ENCODE peak calls at places on chromosomes 3 and 15, in nine cellular contexts. One of them, this sample, is unnamed.

GRCh38 chr3:127177226-127177625 is 15.7 kb upstream of the PRR23E start:
- DNase-seq in H1: no peak
- DNase-seq in cardiac fibroblast: peak
- DNase-seq in activated T-cell treated with anti-CD3 and anti-CD28 coated beads, Interleukin-2, amount 50 U/mL, for 1 hour: no peak
- DNase-seq in BE2C: no peak
- DNase-seq in AG09319: no peak
- DNase-seq in stimulated activated CD4-positive, alpha-beta T cell treated with anti-CD3 and anti-CD28 coated beads, Interleukin-4, amount 100 ng/mL, for 48 hours: no peak
- DNase-seq in substantia nigra: no peak
- DNase-seq in mucosa of gallbladder: no peak
- DNase-seq in this sample: no peak

GRCh38 chr15:98870788-98871187 is 136.8 kb downstream of the PGPEP1L start:
- DNase-seq in cardiac fibroblast: no peak
- DNase-seq in stimulated activated CD4-positive, alpha-beta T cell treated with anti-CD3 and anti-CD28 coated beads, Interleukin-4, amount 100 ng/mL, for 48 hours: no peak
- DNase-seq in BE2C: no peak
- DNase-seq in H1: no peak
- DNase-seq in mucosa of gallbladder: no peak
- DNase-seq in substantia nigra: peak
- DNase-seq in AG09319: no peak
- DNase-seq in activated T-cell treated with anti-CD3 and anti-CD28 coated beads, Interleukin-2, amount 50 U/mL, for 1 hour: no peak
- DNase-seq in this sample: no peak

GRCh38 chr3:151743860-151744259 is 10.1 kb downstream of the AADACL2 start:
- DNase-seq in activated T-cell treated with anti-CD3 and anti-CD28 coated beads, Interleukin-2, amount 50 U/mL, for 1 hour: no peak
- DNase-seq in cardiac fibroblast: no peak
- DNase-seq in AG09319: no peak
- DNase-seq in stimulated activated CD4-positive, alpha-beta T cell treated with anti-CD3 and anti-CD28 coated beads, Interleukin-4, amount 100 ng/mL, for 48 hours: no peak
- DNase-seq in mucosa of gallbladder: no peak
- DNase-seq in BE2C: no peak
- DNase-seq in H1: no peak
- DNase-seq in substantia nigra: no peak
- DNase-seq in this sample: no peak

GRCh38 chr15:90550919-90551318 is 21.2 kb downstream of the CRTC3 start:
- DNase-seq in cardiac fibroblast: no peak
- DNase-seq in stimulated activated CD4-positive, alpha-beta T cell treated with anti-CD3 and anti-CD28 coated beads, Interleukin-4, amount 100 ng/mL, for 48 hours: no peak
- DNase-seq in H1: no peak
- DNase-seq in mucosa of gallbladder: no peak
- DNase-seq in AG09319: no peak
- DNase-seq in substantia nigra: no peak
- DNase-seq in activated T-cell treated with anti-CD3 and anti-CD28 coated beads, Interleukin-2, amount 50 U/mL, for 1 hour: no peak
- DNase-seq in BE2C: no peak
- DNase-seq in this sample: no peak

GRCh38 chr15:90419738-90420487 is 31.9 kb downstream of the IQGAP1 start:
- DNase-seq in H1: no peak
- DNase-seq in stimulated activated CD4-positive, alpha-beta T cell treated with anti-CD3 and anti-CD28 coated beads, Interleukin-4, amount 100 ng/mL, for 48 hours: no peak
- DNase-seq in substantia nigra: no peak
- DNase-seq in BE2C: no peak
- DNase-seq in cardiac fibroblast: peak
- DNase-seq in mucosa of gallbladder: no peak
- DNase-seq in activated T-cell treated with anti-CD3 and anti-CD28 coated beads, Interleukin-2, amount 50 U/mL, for 1 hour: no peak
- DNase-seq in AG09319: peak
- DNase-seq in this sample: peak

GRCh38 chr15:94607176-94607654 is 375.9 kb downstream of the MCTP2 start:
- DNase-seq in mucosa of gallbladder: peak
- DNase-seq in H1: no peak
- DNase-seq in BE2C: no peak
- DNase-seq in cardiac fibroblast: peak
- DNase-seq in stimulated activated CD4-positive, alpha-beta T cell treated with anti-CD3 and anti-CD28 coated beads, Interleukin-4, amount 100 ng/mL, for 48 hours: no peak
- DNase-seq in activated T-cell treated with anti-CD3 and anti-CD28 coated beads, Interleukin-2, amount 50 U/mL, for 1 hour: no peak
- DNase-seq in AG09319: no peak
- DNase-seq in substantia nigra: no peak
- DNase-seq in this sample: no peak

GRCh38 chr15:80929225-80929624 is 60.4 kb downstream of the MESD start:
- DNase-seq in BE2C: no peak
- DNase-seq in cardiac fibroblast: no peak
- DNase-seq in H1: no peak
- DNase-seq in stimulated activated CD4-positive, alpha-beta T cell treated with anti-CD3 and anti-CD28 coated beads, Interleukin-4, amount 100 ng/mL, for 48 hours: no peak
- DNase-seq in AG09319: no peak
- DNase-seq in substantia nigra: no peak
- DNase-seq in mucosa of gallbladder: no peak
- DNase-seq in activated T-cell treated with anti-CD3 and anti-CD28 coated beads, Interleukin-2, amount 50 U/mL, for 1 hour: no peak
- DNase-seq in this sample: no peak

GRCh38 chr15:58010983-58011382 is 54.5 kb downstream of the ALDH1A2 start:
- DNase-seq in activated T-cell treated with anti-CD3 and anti-CD28 coated beads, Interleukin-2, amount 50 U/mL, for 1 hour: no peak
- DNase-seq in stimulated activated CD4-positive, alpha-beta T cell treated with anti-CD3 and anti-CD28 coated beads, Interleukin-4, amount 100 ng/mL, for 48 hours: no peak
- DNase-seq in BE2C: no peak
- DNase-seq in cardiac fibroblast: no peak
- DNase-seq in mucosa of gallbladder: no peak
- DNase-seq in AG09319: no peak
- DNase-seq in H1: no peak
- DNase-seq in substantia nigra: no peak
- DNase-seq in this sample: no peak

GRCh38 chr3:50126287-50127211 is 28.6 kb upstream of the SEMA3F start:
- DNase-seq in substantia nigra: no peak
- DNase-seq in activated T-cell treated with anti-CD3 and anti-CD28 coated beads, Interleukin-2, amount 50 U/mL, for 1 hour: no peak
- DNase-seq in AG09319: no peak
- DNase-seq in H1: no peak
- DNase-seq in cardiac fibroblast: peak
- DNase-seq in mucosa of gallbladder: no peak
- DNase-seq in stimulated activated CD4-positive, alpha-beta T cell treated with anti-CD3 and anti-CD28 coated beads, Interleukin-4, amount 100 ng/mL, for 48 hours: no peak
- DNase-seq in BE2C: no peak
- DNase-seq in this sample: no peak

GRCh38 chr3:39449796-39450195 is 17.7 kb upstream of the MOBP start:
- DNase-seq in BE2C: no peak
- DNase-seq in cardiac fibroblast: no peak
- DNase-seq in AG09319: no peak
- DNase-seq in substantia nigra: no peak
- DNase-seq in activated T-cell treated with anti-CD3 and anti-CD28 coated beads, Interleukin-2, amount 50 U/mL, for 1 hour: no peak
- DNase-seq in H1: no peak
- DNase-seq in stimulated activated CD4-positive, alpha-beta T cell treated with anti-CD3 and anti-CD28 coated beads, Interleukin-4, amount 100 ng/mL, for 48 hours: no peak
- DNase-seq in mucosa of gallbladder: no peak
- DNase-seq in this sample: no peak

GRCh38 chr15:74419432-74419831 is 14.3 kb downstream of the SEMA7A start:
- DNase-seq in cardiac fibroblast: no peak
- DNase-seq in stimulated activated CD4-positive, alpha-beta T cell treated with anti-CD3 and anti-CD28 coated beads, Interleukin-4, amount 100 ng/mL, for 48 hours: no peak
- DNase-seq in activated T-cell treated with anti-CD3 and anti-CD28 coated beads, Interleukin-2, amount 50 U/mL, for 1 hour: no peak
- DNase-seq in mucosa of gallbladder: no peak
- DNase-seq in H1: no peak
- DNase-seq in substantia nigra: no peak
- DNase-seq in BE2C: no peak
- DNase-seq in AG09319: no peak
- DNase-seq in this sample: no peak

GRCh38 chr3:188232676-188233075 is 78.7 kb downstream of the LPP start:
- DNase-seq in H1: no peak
- DNase-seq in cardiac fibroblast: no peak
- DNase-seq in stimulated activated CD4-positive, alpha-beta T cell treated with anti-CD3 and anti-CD28 coated beads, Interleukin-4, amount 100 ng/mL, for 48 hours: no peak
- DNase-seq in substantia nigra: no peak
- DNase-seq in AG09319: no peak
- DNase-seq in mucosa of gallbladder: no peak
- DNase-seq in BE2C: no peak
- DNase-seq in activated T-cell treated with anti-CD3 and anti-CD28 coated beads, Interleukin-2, amount 50 U/mL, for 1 hour: no peak
- DNase-seq in this sample: no peak